ENCODE peak calls at places on chromosomes 5 and 9, in five cellular contexts. G is HepG2, T is WTC11, K is K562, E is GM12878. Y is an unnamed sample.

GRCh38 chr5:110757118-110757729 is 18.4 kb downstream of the SLC25A46 start:
- DNase-seq in G (peak), T (no peak), K (peak), E (no peak), Y (peak)

GRCh38 chr9:122213589-122214413 is 15.0 kb downstream of the LHX6 start:
- DNase-seq in G (peak), T (peak), K (peak), E (no peak), Y (peak)

GRCh38 chr9:95131023-95131943 is 186.2 kb downstream of the FANCC start:
- DNase-seq in G (peak), T (peak), K (peak), E (no peak), Y (peak)

GRCh38 chr9:91188719-91189590 is 172.8 kb downstream of the AUH start:
- DNase-seq in G (no peak), T (no peak), K (no peak), E (no peak), Y (no peak)

GRCh38 chr5:143376911-143377838 is 26.3 kb downstream of the NR3C1 start:
- DNase-seq in G (no peak), T (peak), K (no peak), E (no peak), Y (peak)

GRCh38 chr5:72369301-72370079 is 49.3 kb downstream of the PTCD2 start:
- DNase-seq in G (no peak), T (no peak), K (no peak), E (peak), Y (no peak)

GRCh38 chr5:172420215-172420934 is 34.0 kb downstream of the SH3PXD2B start:
- DNase-seq in G (peak), T (peak), K (peak), E (no peak), Y (peak)

GRCh38 chr5:149376711-149377447 is 2.2 kb downstream of the IL17B start:
- DNase-seq in G (no peak), T (no peak), K (no peak), E (no peak), Y (no peak)

GRCh38 chr9:124752967-124753366 is 18.1 kb downstream of the NR6A1 start:
- DNase-seq in G (no peak), T (no peak), K (no peak), E (no peak), Y (no peak)

GRCh38 chr9:88578486-88579362 is 43.7 kb downstream of the NXNL2 start:
- DNase-seq in G (peak), T (peak), K (peak), E (peak), Y (peak)

GRCh38 chr9:129278391-129279237 is 100.6 kb upstream of the IER5L start:
- DNase-seq in G (no peak), T (peak), K (peak), E (no peak), Y (peak)
- TF ChIP-seq CREB1 in G (no peak), T (no peak), K (no peak), E (no peak), Y (no peak)

DNA sequence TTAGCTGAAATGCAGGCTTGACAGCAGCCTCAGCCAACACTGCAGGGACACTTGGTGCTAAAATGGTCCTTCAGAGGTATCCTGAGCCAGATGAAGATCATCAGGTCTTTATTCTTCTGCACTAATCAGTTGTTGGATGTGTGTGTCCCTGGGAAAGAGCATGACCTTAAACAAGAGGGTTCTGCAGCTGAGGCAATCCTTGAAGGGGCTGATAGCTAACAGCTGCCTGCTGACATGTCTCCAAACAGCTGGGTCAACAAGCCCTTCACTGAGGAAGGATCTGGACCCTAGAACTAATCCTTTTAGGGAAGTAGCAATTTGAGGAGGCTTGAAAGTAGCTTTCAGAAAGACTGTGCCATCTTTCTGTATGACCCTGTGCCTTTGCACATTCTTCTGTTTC is 376.3 kb upstream of the ACTBL2 start:
- DNase-seq in G (no peak), T (no peak), K (no peak), E (no peak), Y (no peak)
- TF ChIP-seq CREB1 in G (no peak), T (no peak), K (no peak), E (no peak), Y (no peak)

GRCh38 chr5:154618696-154619095 is 136.5 kb upstream of the LARP1 start:
- DNase-seq in G (no peak), T (no peak), K (no peak), E (no peak), Y (no peak)
- TF ChIP-seq CREB1 in G (no peak), T (no peak), K (no peak), E (no peak), Y (no peak)

DNA sequence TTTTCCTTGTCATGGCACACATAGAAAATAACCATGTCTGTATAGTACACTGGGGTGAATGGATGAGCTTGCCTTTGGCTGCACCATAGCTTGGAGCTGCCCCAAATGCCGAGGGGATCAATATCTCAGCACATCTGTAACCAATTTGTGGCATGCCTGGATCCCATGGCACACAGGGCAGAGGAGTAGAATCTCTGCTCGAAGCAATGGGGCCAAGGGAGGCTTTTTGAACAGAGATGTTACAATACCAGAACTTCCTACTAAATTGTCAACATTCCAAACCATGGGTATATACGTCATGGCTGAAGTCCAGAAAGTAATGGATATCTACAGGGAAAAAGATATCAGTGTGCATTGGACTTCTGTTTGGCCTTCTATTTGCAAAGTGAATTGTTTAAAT is 39.1 kb downstream of the ESM1 start:
- DNase-seq in G (no peak), T (no peak), K (no peak), E (no peak), Y (no peak)
- TF ChIP-seq CREB1 in G (no peak), T (no peak), K (no peak), E (no peak), Y (no peak)

GRCh38 chr5:56639491-56639890 is 175.9 kb upstream of the MAP3K1 start:
- DNase-seq in G (no peak), T (no peak), K (no peak), E (no peak), Y (no peak)

GRCh38 chr5:56641635-56642255 is 173.6 kb upstream of the MAP3K1 start:
- DNase-seq in G (no peak), T (no peak), K (no peak), E (no peak), Y (no peak)

GRCh38 chr5:56638061-56638621 is 177.2 kb upstream of the MAP3K1 start:
- DNase-seq in G (peak), T (no peak), K (no peak), E (no peak), Y (no peak)

GRCh38 chr5:56638768-56639238 is 176.5 kb upstream of the MAP3K1 start:
- DNase-seq in G (no peak), T (no peak), K (no peak), E (no peak), Y (no peak)

DNA sequence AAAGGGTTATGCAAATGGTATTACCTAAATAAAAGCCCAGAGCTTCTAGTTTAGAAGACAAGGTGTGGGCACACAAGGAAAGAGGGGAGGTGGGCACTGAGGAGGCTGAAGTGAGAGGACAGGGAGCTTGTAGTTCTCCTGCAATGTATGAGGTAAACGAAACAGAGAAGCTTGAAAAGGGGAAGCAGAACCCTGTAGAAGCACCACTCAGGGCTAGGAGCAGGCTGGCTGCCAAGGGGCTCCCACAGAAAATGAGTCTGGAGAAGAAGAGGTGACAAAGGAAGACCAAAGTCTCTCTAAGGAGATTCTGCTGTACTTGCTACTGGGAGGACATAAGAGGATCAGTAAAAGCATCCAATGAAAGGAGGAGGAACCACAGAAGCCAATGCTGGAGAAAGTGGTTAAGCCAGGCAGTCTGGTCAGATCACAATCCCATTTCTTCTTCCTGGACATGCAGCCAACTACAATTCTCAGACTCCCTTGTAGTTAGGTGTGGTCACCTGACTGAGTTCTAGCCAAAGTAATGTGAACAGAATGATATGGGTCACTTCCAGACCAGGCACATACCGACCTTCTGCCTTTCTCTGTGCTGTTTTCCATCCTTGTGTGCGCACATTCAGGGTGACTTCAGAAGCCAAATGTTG is 174.5 kb upstream of the MAP3K1 start:
- DNase-seq in G (no peak), T (no peak), K (no peak), E (no peak), Y (no peak)
- TF ChIP-seq CREB1 in G (no peak), T (no peak), K (no peak), E (no peak), Y (no peak)

GRCh38 chr9:135552021-135552697 is 6.2 kb downstream of the OBP2A start:
- DNase-seq in G (no peak), T (no peak), K (no peak), E (no peak), Y (no peak)

GRCh38 chr9:135552698-135553161 is 6.8 kb downstream of the OBP2A start:
- DNase-seq in G (no peak), T (peak), K (peak), E (no peak), Y (peak)

GRCh38 chr9:135554718-135555117 is 6.8 kb upstream of the PAEP start:
- DNase-seq in G (no peak), T (no peak), K (no peak), E (no peak), Y (no peak)

GRCh38 chr9:135555910-135556309 is 5.6 kb upstream of the PAEP start:
- DNase-seq in G (no peak), T (no peak), K (no peak), E (no peak), Y (peak)

DNA sequence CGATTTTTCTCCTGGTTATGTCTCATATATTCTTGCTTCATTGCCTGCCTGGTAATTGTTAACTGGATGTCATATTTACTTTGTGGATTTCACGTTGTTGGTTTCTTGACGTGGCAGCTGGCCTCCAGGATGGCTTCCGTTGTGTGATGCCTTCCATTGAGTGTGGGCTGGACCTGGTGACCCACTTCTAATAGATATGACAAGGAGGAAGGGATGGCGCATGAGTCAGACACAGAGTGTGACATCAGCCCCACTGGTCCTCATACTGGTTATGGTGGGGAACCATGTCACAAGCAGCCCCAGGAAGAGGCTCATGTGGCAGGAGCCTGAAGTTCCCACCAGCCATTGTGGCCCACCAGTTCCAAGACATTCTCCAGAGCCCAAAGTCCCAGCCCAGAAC is 6.4 kb upstream of the PAEP start:
- DNase-seq in G (peak), T (no peak), K (no peak), E (no peak), Y (no peak)
- TF ChIP-seq CREB1 in G (no peak), T (no peak), K (no peak), E (no peak), Y (no peak)

GRCh38 chr5:50873594-50874276 is 207.3 kb downstream of the PARP8 start:
- DNase-seq in G (no peak), T (no peak), K (no peak), E (no peak), Y (no peak)
- TF ChIP-seq CREB1 in G (no peak), T (no peak), K (no peak), E (no peak), Y (no peak)